ENCODE peak calls at places on chromosomes 2 and 18, in six cellular contexts. V is H1, Z is IMR-90, I is H9, G is neuronal stem cell, W is mesenchymal stem cell. J is an unnamed sample.

GRCh38 chr2:28729698-28730097 is 21.9 kb upstream of the PPP1CB start:
- DNase-seq in G (no peak), Z (peak), I (no peak), V (no peak), W (no peak), J (no peak)

GRCh38 chr18:13511961-13512572 is 214.3 kb downstream of the FAM210A start:
- DNase-seq in Z (no peak), W (no peak), V (no peak), I (no peak), G (no peak), J (no peak)

GRCh38 chr18:78739843-78740677 is 239.6 kb upstream of the SALL3 start:
- DNase-seq in I (peak), Z (no peak), G (no peak), V (no peak), W (no peak), J (no peak)

GRCh38 chr18:45664824-45665763 is 49.8 kb downstream of the SLC14A2 start:
- DNase-seq in G (peak), V (peak), I (peak), Z (peak), W (peak), J (peak)

GRCh38 chr2:8154936-8155335 is 526.9 kb upstream of the ID2 start:
- DNase-seq in G (no peak), W (peak), I (no peak), V (no peak), Z (peak), J (no peak)

GRCh38 chr2:8249191-8249590 is 432.7 kb upstream of the ID2 start:
- DNase-seq in Z (no peak), W (no peak), V (no peak), I (peak), G (no peak), J (no peak)

GRCh38 chr2:128442891-128443302 is 124.2 kb upstream of the HS6ST1 start:
- DNase-seq in G (no peak), I (peak), W (peak), Z (no peak), V (no peak), J (no peak)

GRCh38 chr18:8947576-8947975 is 154.9 kb upstream of the NDUFV2 start:
- DNase-seq in G (no peak), W (peak), V (no peak), I (no peak), Z (no peak), J (no peak)

GRCh38 chr18:73136134-73136533 is 268.3 kb upstream of the NETO1 start:
- DNase-seq in Z (no peak), V (no peak), I (no peak), W (peak), G (no peak), J (peak)

GRCh38 chr2:212177724-212178123 is 360.9 kb downstream of the ERBB4 start:
- DNase-seq in I (no peak), W (peak), G (no peak), Z (peak), V (no peak), J (no peak)

GRCh38 chr2:181790716-181791649 is 100.5 kb upstream of the ITPRID2 start:
- DNase-seq in G (no peak), I (no peak), Z (peak), V (no peak), W (peak), J (peak)

GRCh38 chr2:234502285-234502918 is 5.5 kb upstream of the ARL4C start:
- DNase-seq in G (no peak), V (no peak), W (peak), I (no peak), Z (peak), J (peak)

GRCh38 chr2:44362207-44363015 is 664 bp downstream of the CAMKMT start:
- DNase-seq in I (peak), Z (peak), W (peak), V (no peak), G (no peak), J (peak)

GRCh38 chr18:79567481-79568147 is 112.0 kb upstream of the CTDP1 start:
- DNase-seq in I (peak), G (peak), W (peak), Z (peak), V (peak), J (no peak)

GRCh38 chr2:28360742-28361293 is 31.8 kb upstream of the FOSL2 start:
- DNase-seq in I (no peak), V (no peak), W (peak), Z (peak), G (no peak), J (peak)

GRCh38 chr2:105092797-105093196 is 54.9 kb downstream of the MRPS9 start:
- DNase-seq in Z (no peak), V (no peak), G (no peak), I (no peak), W (no peak), J (no peak)

GRCh38 chr2:21118302-21118920 is 5.4 kb upstream of the TDRD15 start:
- DNase-seq in I (peak), W (peak), Z (peak), V (no peak), G (peak), J (peak)

GRCh38 chr2:210224660-210225460 is at the start of gene ACADL:
- DNase-seq in V (no peak), G (peak), I (peak), Z (no peak), W (peak), J (peak)

GRCh38 chr2:158129037-158129436 is 27.4 kb downstream of the UPP2 start:
- DNase-seq in Z (no peak), V (no peak), W (no peak), G (no peak), I (no peak), J (no peak)

GRCh38 chr2:20378891-20379519 is 28.4 kb upstream of the PUM2 start:
- DNase-seq in I (peak), V (peak), G (peak), Z (peak), W (peak), J (peak)

GRCh38 chr2:124163825-124164224 is 138.7 kb downstream of the CNTNAP5 start:
- DNase-seq in W (no peak), V (no peak), I (no peak), G (no peak), Z (no peak), J (no peak)

DNA sequence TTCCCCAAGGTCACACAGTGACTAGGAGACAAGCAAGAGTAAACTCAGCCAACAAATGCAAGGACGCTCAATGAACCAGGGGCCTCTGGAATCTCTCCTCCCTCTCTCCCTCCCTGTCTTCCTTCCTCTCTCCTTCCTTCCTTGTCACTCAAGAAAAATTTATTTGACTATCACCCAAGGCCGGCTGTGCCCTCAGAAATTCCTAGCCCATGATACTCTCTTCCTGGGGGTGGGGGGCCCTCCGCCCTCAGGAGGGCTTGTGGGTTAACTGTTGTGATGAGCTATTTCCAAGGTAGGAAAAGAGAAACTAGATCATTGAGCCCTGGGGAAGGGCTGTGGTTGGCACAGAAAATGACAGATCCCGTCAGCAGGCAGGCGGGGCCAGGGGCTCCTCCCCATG is 21.7 kb downstream of the INHBB start:
- DNase-seq in V (no peak), I (no peak), W (no peak), G (no peak), Z (peak), J (no peak)
- H2AFZ ChIP-seq in V (no peak), I (no peak), W (no peak), G (no peak), Z (peak), J (no peak)

DNA sequence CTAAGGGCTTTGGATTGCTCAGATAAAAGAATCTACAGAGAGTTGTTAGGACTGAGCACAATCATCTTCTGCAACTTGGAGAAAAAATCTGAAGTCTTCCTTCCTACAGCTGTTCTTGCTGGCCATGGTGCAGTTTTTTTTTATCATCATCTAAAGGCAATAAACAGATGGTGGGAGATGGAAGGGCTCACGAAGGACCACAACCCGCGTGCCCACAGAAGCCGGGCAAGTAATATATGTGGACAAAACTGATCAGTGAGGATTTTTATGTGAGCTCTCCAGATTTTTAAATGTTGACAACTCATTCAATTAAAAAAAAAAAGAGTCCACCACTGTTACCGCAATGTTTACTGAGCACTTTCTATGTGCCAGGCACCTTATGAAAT is 55.9 kb upstream of the CREB1 start:
- DNase-seq in V (no peak), I (no peak), G (no peak), Z (no peak), W (no peak), J (no peak)
- H2BK5ac ChIP-seq in V (no peak), I (no peak), G (no peak), Z (no peak), W (no peak), J (no peak)

DNA sequence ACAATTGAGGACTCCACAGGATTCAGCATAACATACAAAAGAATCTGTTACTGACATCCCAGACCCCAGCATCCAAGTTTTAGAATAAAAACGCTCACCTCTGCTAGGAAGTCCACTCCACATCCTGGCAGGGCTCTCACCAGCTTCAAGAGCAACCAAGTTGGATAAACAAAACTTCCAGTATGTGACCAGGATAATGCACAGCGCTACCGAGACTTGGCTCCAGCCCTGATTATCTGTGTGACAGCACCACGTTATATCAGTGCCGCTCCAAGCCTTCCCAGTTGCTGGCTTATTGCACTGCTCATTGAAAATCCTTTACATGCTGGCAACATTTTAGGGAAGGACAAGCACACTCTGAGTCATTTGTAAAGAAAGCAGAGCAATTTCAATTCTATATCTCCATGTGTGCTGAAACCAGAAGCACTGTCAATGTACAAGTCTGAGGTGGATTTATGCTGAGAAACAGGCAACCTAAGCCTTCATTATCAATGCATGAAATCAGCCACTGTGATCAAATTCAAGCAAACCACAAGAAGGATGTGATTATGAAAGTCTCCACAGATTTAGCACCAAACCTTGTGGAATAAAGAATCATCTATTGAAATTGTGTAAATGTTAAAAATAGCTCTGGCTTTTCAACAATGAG is 115.7 kb downstream of the ZNF385B start:
- DNase-seq in G (no peak), Z (peak), W (no peak), V (no peak), I (no peak), J (no peak)
- H3K14ac ChIP-seq in G (no peak), Z (peak), W (no peak), V (no peak), I (no peak), J (no peak)

GRCh38 chr2:118089015-118089800 is 937 bp downstream of the INSIG2 start:
- DNase-seq in G (peak), I (no peak), Z (peak), V (no peak), W (peak), J (peak)
- H2AFZ ChIP-seq in G (peak), I (no peak), Z (peak), V (no peak), W (no peak), J (no peak)

GRCh38 chr2:200306969-200307811 is 697 bp downstream of the SPATS2L start:
- DNase-seq in W (peak), G (peak), I (peak), V (no peak), Z (no peak), J (peak)
- H2BK5ac ChIP-seq in W (peak), G (peak), I (no peak), V (peak), Z (peak), J (peak)